ENCODE peak calls at places on chromosomes 7 and 10, in seven cellular contexts. X is WTC11, N is iPS-NIHi11, Q is psoas muscle, Y is mammary epithelial cell, A is GM18507, G is breast epithelium. B is an unnamed sample.

GRCh38 chr7:111911166-111911961 is 294.8 kb downstream of the DOCK4 start:
- DNase-seq in X (no peak), N (no peak), Q (no peak), Y (no peak), A (no peak), G (no peak), B (no peak)

GRCh38 chr10:6423004-6423403 is 157.1 kb downstream of the PRKCQ start:
- DNase-seq in X (no peak), N (no peak), Q (no peak), Y (peak), A (no peak), G (no peak), B (no peak)

GRCh38 chr7:66013938-66014337 is 31.9 kb upstream of the GUSB start:
- DNase-seq in X (peak), N (peak), Q (no peak), Y (peak), A (no peak), G (no peak), B (peak)

GRCh38 chr10:62959553-62959952 is 143.4 kb upstream of the EGR2 start:
- DNase-seq in X (no peak), N (no peak), Q (no peak), Y (peak), A (no peak), G (no peak), B (no peak)

GRCh38 chr10:97043563-97043855 is 142.2 kb downstream of the SLIT1 start:
- DNase-seq in X (no peak), N (no peak), Q (no peak), Y (no peak), A (no peak), G (no peak), B (no peak)

GRCh38 chr7:114930829-114931655 is 9.1 kb downstream of the MDFIC start:
- DNase-seq in X (no peak), N (no peak), Q (no peak), Y (peak), A (no peak), G (no peak), B (no peak)

GRCh38 chr10:101218423-101219136 is 10.7 kb downstream of the LBX1 start:
- DNase-seq in X (no peak), N (no peak), Q (no peak), Y (no peak), A (no peak), G (no peak), B (no peak)

GRCh38 chr10:48651839-48652238 is 32.8 kb upstream of the WDFY4 start:
- DNase-seq in X (no peak), N (no peak), Q (no peak), Y (no peak), A (no peak), G (no peak), B (no peak)